ENCODE peak calls at places on chromosomes 12 and 14, in nine cellular contexts. H is mammary epithelial cell, Q is MM.1S, Z is PC-9, G is HCT116, N is H9, K is fibroblast of lung, T is GM23338, B is IMR-90. L is an unnamed sample.

GRCh38 chr14:56708704-56709103 is 101.6 kb downstream of the OTX2 start:
- DNase-seq in T (no peak), H (no peak), B (no peak), G (no peak), N (no peak), Q (no peak), K (no peak), Z (no peak), L (no peak)

GRCh38 chr12:48247181-48247966 is 44.3 kb upstream of the OR10AD1 start:
- DNase-seq in G (no peak), K (no peak), T (no peak), H (no peak), Q (no peak), B (no peak), Z (no peak), N (no peak), L (no peak)

GRCh38 chr14:88005978-88006851 is 1.3 kb downstream of the GPR65 start:
- DNase-seq in N (no peak), B (no peak), Q (no peak), H (no peak), K (peak), G (no peak), T (no peak), Z (no peak), L (no peak)

GRCh38 chr12:19031032-19031431 is 98.5 kb upstream of the PLEKHA5 start:
- DNase-seq in G (peak), N (no peak), Q (no peak), K (peak), B (peak), H (peak), Z (peak), T (no peak), L (peak)

GRCh38 chr14:103104654-103105511 is 10.4 kb downstream of the EXOC3L4 start:
- DNase-seq in N (peak), G (no peak), B (peak), Q (peak), H (peak), Z (peak), T (peak), K (peak), L (peak)

GRCh38 chr14:55440385-55440784 is at the start of gene TBPL2:
- DNase-seq in Z (no peak), B (no peak), K (no peak), N (peak), Q (no peak), G (no peak), H (no peak), T (peak), L (no peak)

GRCh38 chr12:24012528-24012927 is 63.1 kb upstream of the SOX5 start:
- DNase-seq in G (no peak), H (no peak), T (peak), N (no peak), Q (no peak), K (no peak), B (peak), Z (no peak), L (peak)

GRCh38 chr14:44586910-44587309 is 79.8 kb upstream of the FSCB start:
- DNase-seq in T (no peak), K (no peak), N (no peak), H (no peak), G (no peak), Q (no peak), B (no peak), Z (no peak), L (no peak)

GRCh38 chr12:116142936-116143882 is 134.3 kb downstream of the MED13L start:
- DNase-seq in B (peak), T (no peak), N (no peak), Q (no peak), G (no peak), K (peak), H (peak), Z (peak), L (peak)

GRCh38 chr12:87930033-87930432 is 99.2 kb downstream of the C12orf50 start:
- DNase-seq in Z (no peak), B (peak), H (peak), T (no peak), Q (no peak), G (no peak), N (no peak), K (peak), L (peak)

GRCh38 chr12:124228050-124228711 is 66.7 kb upstream of the RFLNA start:
- DNase-seq in G (no peak), T (no peak), N (no peak), Z (no peak), H (no peak), B (no peak), Q (no peak), K (no peak), L (no peak)

GRCh38 chr12:102645968-102646367 is 165.6 kb upstream of the IGF1 start:
- DNase-seq in H (no peak), N (no peak), Z (no peak), G (no peak), T (no peak), K (no peak), Q (no peak), B (no peak), L (no peak)

GRCh38 chr14:65703996-65704395 is 291.5 kb downstream of the FUT8 start:
- DNase-seq in K (peak), Q (no peak), T (peak), B (peak), N (no peak), Z (no peak), G (no peak), H (no peak), L (no peak)

GRCh38 chr12:117218149-117218548 is 27.9 kb upstream of the FBXO21 start:
- DNase-seq in G (no peak), Q (no peak), N (no peak), T (no peak), H (no peak), K (no peak), Z (no peak), B (no peak), L (no peak)

GRCh38 chr12:29455087-29455486 is 42.4 kb downstream of the OVCH1 start:
- DNase-seq in N (no peak), B (no peak), K (no peak), T (no peak), G (no peak), Q (no peak), H (no peak), Z (no peak), L (no peak)

GRCh38 chr14:68011629-68012028 is 192.1 kb downstream of the RAD51B start:
- DNase-seq in G (no peak), K (peak), Z (no peak), N (no peak), H (no peak), B (peak), T (no peak), Q (no peak), L (no peak)

GRCh38 chr14:64447890-64448667 is 17.2 kb upstream of the AKAP5 start:
- DNase-seq in H (no peak), Z (no peak), Q (no peak), B (no peak), K (peak), N (no peak), T (no peak), G (no peak), L (no peak)

GRCh38 chr12:56476143-56476542 is 7.8 kb downstream of the SPRYD4 start:
- DNase-seq in K (no peak), G (no peak), T (no peak), Z (no peak), H (no peak), Q (no peak), N (no peak), B (no peak), L (no peak)

GRCh38 chr12:121523741-121524140 is 57.1 kb downstream of the KDM2B start:
- DNase-seq in B (no peak), Z (no peak), K (no peak), T (no peak), Q (no peak), G (no peak), N (no peak), H (no peak), L (no peak)

GRCh38 chr14:68377459-68377858 is 415.4 kb downstream of the ZFP36L1 start:
- DNase-seq in H (peak), K (peak), B (peak), T (no peak), Q (no peak), N (no peak), Z (no peak), G (no peak), L (no peak)

GRCh38 chr14:54211562-54212308 is 185.1 kb upstream of the CDKN3 start:
- DNase-seq in N (no peak), Z (peak), H (peak), G (peak), K (peak), Q (no peak), T (no peak), B (peak), L (peak)

GRCh38 chr12:6367065-6367968 is 8.0 kb downstream of the SCNN1A start:
- DNase-seq in K (peak), B (peak), Q (peak), T (no peak), Z (no peak), H (no peak), G (no peak), N (no peak), L (peak)
- TF ChIP-seq CTCF in K (peak), B (peak), Q (peak), T (peak), Z (no peak), H (peak), G (peak), N (peak), L (peak)

DNA sequence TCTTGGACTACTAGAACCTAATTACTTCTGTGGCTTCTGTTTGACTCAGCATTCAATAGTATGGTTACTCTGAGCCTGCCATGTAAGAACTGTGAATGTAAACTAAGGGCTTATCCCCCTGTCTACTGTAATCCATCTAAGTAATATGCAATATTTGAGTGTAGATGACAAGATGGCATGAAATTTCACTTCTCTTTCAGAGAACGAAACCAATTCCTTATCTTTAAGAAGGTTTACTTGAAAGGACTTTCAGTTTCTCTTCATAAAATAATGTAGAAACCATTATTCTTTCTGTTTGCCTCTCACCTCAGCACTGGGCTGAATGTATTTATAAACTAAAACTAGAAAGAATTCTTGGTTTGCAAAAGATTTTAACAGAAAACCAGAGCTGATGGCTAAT is 60.4 kb upstream of the ARID2 start:
- DNase-seq in T (no peak), N (no peak), Z (no peak), H (no peak), B (peak), G (no peak), K (peak), Q (peak), L (no peak)
- H2AFZ ChIP-seq in T (peak), N (no peak), Z (no peak), H (no peak), B (no peak), G (no peak), K (no peak), Q (no peak), L (no peak)

DNA sequence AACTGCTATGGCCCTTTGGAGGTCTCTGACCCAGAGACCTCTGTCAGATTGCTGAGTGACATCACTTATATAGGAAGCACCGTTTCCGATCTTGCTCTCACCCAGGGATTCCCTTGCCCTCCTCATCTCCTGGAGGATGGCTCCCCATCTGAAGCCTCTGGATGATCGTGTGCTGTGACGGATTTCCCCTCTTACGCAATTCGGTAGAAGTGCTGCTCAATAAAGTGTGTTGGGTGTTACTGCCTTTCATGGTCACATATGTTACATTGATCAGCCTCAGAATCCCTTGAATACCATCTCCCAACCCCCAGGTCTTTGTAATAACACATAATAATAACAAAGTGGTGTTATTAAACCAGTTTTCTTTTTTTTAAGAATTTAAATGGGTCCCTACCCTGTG is 107.3 kb upstream of the CLEC14A start:
- DNase-seq in T (no peak), H (no peak), K (no peak), Q (no peak), N (no peak), G (no peak), B (no peak), Z (no peak), L (no peak)
- TF ChIP-seq CTCF in T (no peak), H (no peak), K (no peak), Q (no peak), N (no peak), G (no peak), B (no peak), Z (no peak), L (no peak)

GRCh38 chr12:75483411-75483810 is 2.9 kb downstream of the GLIPR1 start:
- DNase-seq in K (no peak), Z (no peak), H (no peak), Q (no peak), N (no peak), B (no peak), T (no peak), G (no peak), L (no peak)

GRCh38 chr12:75481774-75482173 is 1.2 kb downstream of the GLIPR1 start:
- DNase-seq in T (no peak), Z (no peak), H (peak), N (no peak), B (peak), G (no peak), Q (no peak), K (peak), L (no peak)

GRCh38 chr12:75480469-75480949 is at the start of gene GLIPR1:
- DNase-seq in T (no peak), H (peak), G (no peak), N (no peak), Q (peak), K (peak), Z (peak), B (peak), L (peak)

GRCh38 chr12:75481013-75481705 is 604 bp downstream of the GLIPR1 start:
- DNase-seq in N (no peak), T (no peak), K (no peak), B (no peak), H (no peak), Z (no peak), G (no peak), Q (peak), L (no peak)

DNA sequence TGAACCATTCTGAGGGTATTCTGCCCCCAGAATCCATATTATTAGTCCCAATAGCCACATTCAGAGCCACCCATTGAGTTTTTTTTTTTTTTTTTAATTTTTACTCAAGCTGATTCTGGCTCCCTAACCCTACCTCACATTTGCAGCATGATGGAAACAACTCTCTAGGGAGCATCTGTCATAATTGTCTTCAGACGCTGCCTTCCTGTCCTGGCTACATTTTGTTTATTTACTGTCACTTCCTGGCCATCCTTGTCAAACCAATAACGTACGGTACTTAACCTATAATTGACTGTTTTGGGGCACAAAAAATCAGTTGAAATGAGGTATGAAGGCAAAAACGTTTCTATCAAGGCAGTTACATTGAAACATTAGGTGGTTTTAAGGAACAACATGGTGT is 2.1 kb downstream of the GLIPR1 start:
- DNase-seq in B (no peak), Q (no peak), N (no peak), G (no peak), T (no peak), K (no peak), Z (no peak), H (no peak), L (no peak)
- H2AFZ ChIP-seq in B (no peak), Q (no peak), N (no peak), G (no peak), T (no peak), K (no peak), Z (no peak), H (no peak), L (no peak)

DNA sequence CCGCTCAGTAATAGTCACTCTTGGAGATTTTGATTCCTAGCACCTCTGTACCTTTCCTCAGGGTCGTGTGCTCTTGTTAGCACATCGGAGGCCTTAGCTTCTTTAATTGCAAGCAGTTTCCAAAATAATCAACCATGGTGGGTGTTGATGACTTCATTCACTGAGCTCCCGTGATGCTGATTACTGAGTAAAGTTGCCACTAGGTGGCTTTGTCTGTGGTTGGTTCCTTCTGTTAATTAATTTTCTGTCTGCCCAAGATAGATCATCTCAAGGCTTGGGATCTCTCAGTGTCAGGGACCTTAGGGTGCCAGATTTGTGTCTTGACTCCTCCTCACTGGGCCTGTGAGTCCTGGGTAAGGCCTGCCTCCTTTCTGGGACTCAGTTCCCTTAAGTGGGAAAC is 54.3 kb downstream of the PTPN11 start:
- DNase-seq in B (no peak), N (no peak), Z (no peak), K (no peak), H (no peak), G (no peak), T (peak), Q (no peak), L (peak)
- TF ChIP-seq CTCF in B (no peak), N (peak), Z (peak), K (no peak), H (peak), G (peak), T (peak), Q (no peak), L (peak)

GRCh38 chr12:111361073-111361716 is 7.7 kb downstream of the PHETA1 start:
- DNase-seq in K (no peak), H (no peak), N (no peak), B (no peak), Z (no peak), G (no peak), T (no peak), Q (no peak), L (no peak)

GRCh38 chr12:111360325-111360930 is 8.5 kb downstream of the PHETA1 start:
- DNase-seq in B (no peak), N (no peak), Q (no peak), H (no peak), K (no peak), G (no peak), T (no peak), Z (no peak), L (no peak)

GRCh38 chr12:111361717-111362576 is 6.9 kb downstream of the PHETA1 start:
- DNase-seq in Q (no peak), B (no peak), G (no peak), H (no peak), T (no peak), N (no peak), K (no peak), Z (peak), L (no peak)

GRCh38 chr12:111363578-111363977 is 5.3 kb downstream of the PHETA1 start:
- DNase-seq in T (no peak), B (peak), Q (no peak), Z (peak), G (no peak), H (no peak), N (no peak), K (peak), L (no peak)

GRCh38 chr12:111362687-111363475 is 6.0 kb downstream of the PHETA1 start:
- DNase-seq in T (no peak), Z (no peak), H (no peak), G (no peak), K (no peak), B (no peak), Q (no peak), N (no peak), L (no peak)
- H2AFZ ChIP-seq in T (no peak), Z (no peak), H (no peak), G (no peak), K (no peak), B (no peak), Q (no peak), N (no peak), L (no peak)

DNA sequence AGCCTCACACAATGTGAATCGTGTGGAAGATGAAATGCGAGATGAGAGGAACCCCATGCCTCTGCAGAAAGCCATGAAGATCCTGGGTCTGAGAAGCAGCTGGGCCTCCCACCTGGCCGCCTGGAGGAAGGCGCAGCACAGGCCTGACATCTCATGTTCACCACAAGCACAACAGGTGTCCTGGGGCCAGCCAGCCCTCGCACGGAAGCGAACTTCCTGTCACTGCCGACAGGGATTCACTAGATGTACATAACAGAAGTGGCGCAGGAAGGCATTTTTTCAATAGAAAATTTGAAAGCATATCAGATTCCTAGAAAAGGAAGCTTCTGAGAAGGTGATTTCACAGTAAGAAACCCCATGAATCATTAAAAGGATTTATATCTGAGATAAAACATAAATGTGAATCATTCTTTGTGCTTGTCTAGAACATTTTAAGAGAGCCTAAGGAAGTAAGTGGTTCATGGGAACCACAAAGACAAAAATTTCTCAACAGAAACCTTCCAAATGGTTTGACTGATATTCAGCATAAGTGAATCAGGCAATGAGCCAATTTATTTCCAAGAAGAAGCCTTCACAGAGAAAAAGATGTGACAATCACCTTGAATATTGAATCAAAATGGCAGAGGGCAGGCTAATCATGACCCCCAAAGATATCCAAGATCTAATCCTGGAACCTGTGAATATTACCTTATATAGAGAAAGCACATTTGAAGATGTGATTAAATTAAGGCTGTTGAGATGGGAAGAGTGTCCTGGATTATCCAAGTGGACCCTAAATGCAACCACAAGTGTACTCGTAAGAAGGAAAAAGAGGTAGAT is 311.9 kb downstream of the DUSP6 start:
- DNase-seq in N (peak), B (peak), K (peak), H (peak), G (no peak), Z (no peak), T (peak), Q (peak), L (peak)
- TF ChIP-seq CTCF in N (no peak), B (no peak), K (no peak), H (no peak), G (no peak), Z (no peak), T (peak), Q (peak), L (no peak)

L was measured in PC-3.